ENCODE peak calls at places on chromosome 19, in ten cellular contexts. F is occipital lobe; B is activated CD4-positive, alpha-beta T cell treated with anti-CD3 and anti-CD28 coated beads, Interleukin-2, amount 10 ng/mL, durations not matched to agents 7 days and 5 days; M is omental fat pad; D is amygdala; Q is EL; C is mucosa of descending colon; V is hypothalamus; K is anterior cingulate cortex; E is GDM1. W is an unnamed sample.
A peak's percentile ranks its signal among the peaks of the same experiment; 100 is the strongest.

GRCh38 chr19:58538257-58539168 is 5.4 kb upstream of the TRIM28 start:
- DNase-seq in F (no peak), B (peak; percentile 56), M (no peak), D (no peak), Q (no peak), C (peak; percentile 46), V (no peak), K (no peak), E (peak; percentile 82), W (peak; percentile 63)

GRCh38 chr19:43555185-43555770 is 20.0 kb downstream of the XRCC1 start:
- DNase-seq in F (peak; percentile 65), B (peak; percentile 91), M (no peak), D (peak; percentile 73), Q (peak; percentile 63), C (peak; percentile 91), V (peak; percentile 51), K (peak; percentile 54), E (peak; percentile 55), W (peak; percentile 83)

GRCh38 chr19:38452430-38453366 is 19.2 kb downstream of the RYR1 start:
- DNase-seq in F (peak; percentile 14), B (peak; percentile 12), M (no peak), D (no peak), Q (no peak), C (peak; percentile 6), V (no peak), K (no peak), E (no peak), W (no peak)

GRCh38 chr19:38944981-38945506 is 14.3 kb downstream of the MRPS12 start:
- DNase-seq in F (no peak), B (no peak), M (no peak), D (no peak), Q (no peak), C (no peak), V (no peak), K (no peak), E (no peak), W (no peak)

GRCh38 chr19:35154535-35155406 is at the start of gene FXYD5:
- DNase-seq in F (no peak), B (peak; percentile 69), M (peak; percentile 62), D (no peak), Q (peak; percentile 84), C (peak; percentile 66), V (no peak), K (no peak), E (peak; percentile 73), W (no peak)

GRCh38 chr19:33039108-33039599 is 25.5 kb downstream of the RHPN2 start:
- DNase-seq in F (no peak), B (no peak), M (no peak), D (no peak), Q (no peak), C (no peak), V (no peak), K (no peak), E (no peak), W (no peak)

GRCh38 chr19:5470264-5470671 is 15.1 kb downstream of the ZNRF4 start:
- DNase-seq in F (no peak), B (no peak), M (no peak), D (no peak), Q (no peak), C (peak; percentile 23), V (no peak), K (no peak), E (no peak), W (no peak)

GRCh38 chr19:8323781-8324185 is 2.5 kb downstream of the RPS28 start:
- DNase-seq in F (no peak), B (no peak), M (no peak), D (no peak), Q (no peak), C (no peak), V (no peak), K (no peak), E (no peak), W (no peak)

GRCh38 chr19:5136060-5136855 is 167.3 kb downstream of the KDM4B start:
- DNase-seq in F (no peak), B (no peak), M (no peak), D (no peak), Q (no peak), C (no peak), V (no peak), K (no peak), E (no peak), W (no peak)

GRCh38 chr19:17235618-17236413 is 9.8 kb downstream of the OCEL1 start:
- DNase-seq in F (peak; percentile 50), B (peak; percentile 77), M (no peak), D (peak; percentile 61), Q (peak; percentile 79), C (peak; percentile 77), V (peak; percentile 73), K (peak; percentile 21), E (no peak), W (peak; percentile 58)

GRCh38 chr19:16657384-16657783 is 2.6 kb downstream of the SMIM7 start:
- DNase-seq in F (no peak), B (no peak), M (no peak), D (no peak), Q (no peak), C (no peak), V (no peak), K (no peak), E (no peak), W (no peak)

GRCh38 chr19:53389591-53390377 is 5.2 kb upstream of the ZNF765 start:
- DNase-seq in F (no peak), B (no peak), M (no peak), D (peak; percentile 1), Q (no peak), C (no peak), V (peak; percentile 15), K (no peak), E (no peak), W (no peak)

GRCh38 chr19:52748336-52748950 is 13.6 kb upstream of the ZNF611 start:
- DNase-seq in F (no peak), B (no peak), M (no peak), D (no peak), Q (peak; percentile 57), C (peak; percentile 13), V (no peak), K (no peak), E (peak; percentile 1), W (no peak)